ENCODE peak calls at places on chromosomes 2 and 18, in five cellular contexts. One of them, this sample, is unnamed.
A peak's percentile ranks its signal among the peaks of the same experiment; 100 is the strongest.

GRCh38 chr18:48832961-48833700 is 117.6 kb downstream of the SMAD7 start:
- DNase-seq in PC-3: peak; percentile 81
- DNase-seq in MM.1S: no peak
- DNase-seq in neural progenitor cell: peak; percentile 52
- DNase-seq in GM23248: peak; percentile 78
- DNase-seq in this sample: no peak

GRCh38 chr2:142557391-142557790 is 320.1 kb upstream of the KYNU start:
- DNase-seq in PC-3: no peak
- DNase-seq in neural progenitor cell: no peak
- DNase-seq in GM23248: no peak
- DNase-seq in MM.1S: no peak
- DNase-seq in this sample: no peak

GRCh38 chr2:121186261-121186660 is 98.7 kb downstream of the TFCP2L1 start:
- DNase-seq in MM.1S: no peak
- DNase-seq in PC-3: no peak
- DNase-seq in neural progenitor cell: no peak
- DNase-seq in GM23248: no peak
- DNase-seq in this sample: no peak

GRCh38 chr2:55804535-55804934 is 110.9 kb upstream of the PNPT1 start:
- DNase-seq in PC-3: no peak
- DNase-seq in neural progenitor cell: peak; percentile 29
- DNase-seq in MM.1S: no peak
- DNase-seq in GM23248: no peak
- DNase-seq in this sample: no peak

GRCh38 chr18:48548404-48548771 is 9.6 kb downstream of the CTIF start:
- DNase-seq in PC-3: no peak
- DNase-seq in GM23248: peak; percentile 90
- DNase-seq in neural progenitor cell: no peak
- DNase-seq in MM.1S: no peak
- DNase-seq in this sample: no peak

GRCh38 chr2:19251554-19251953 is 106.9 kb downstream of the OSR1 start:
- DNase-seq in neural progenitor cell: no peak
- DNase-seq in MM.1S: no peak
- DNase-seq in GM23248: no peak
- DNase-seq in PC-3: no peak
- DNase-seq in this sample: no peak

GRCh38 chr18:24362757-24363156 is 34.9 kb downstream of the OSBPL1A start:
- DNase-seq in MM.1S: no peak
- DNase-seq in neural progenitor cell: no peak
- DNase-seq in GM23248: no peak
- DNase-seq in PC-3: peak; percentile 67
- DNase-seq in this sample: no peak

GRCh38 chr18:63143246-63143847 is 176.2 kb downstream of the BCL2 start:
- DNase-seq in PC-3: no peak
- DNase-seq in neural progenitor cell: no peak
- DNase-seq in MM.1S: no peak
- DNase-seq in GM23248: no peak
- DNase-seq in this sample: no peak

GRCh38 chr18:21672868-21673267 is 31.7 kb downstream of the ABHD3 start:
- DNase-seq in PC-3: peak; percentile 87
- DNase-seq in neural progenitor cell: no peak
- DNase-seq in GM23248: peak; percentile 32
- DNase-seq in MM.1S: no peak
- DNase-seq in this sample: no peak

GRCh38 chr2:75986617-75987016 is 275.9 kb upstream of the GCFC2 start:
- DNase-seq in PC-3: no peak
- DNase-seq in neural progenitor cell: no peak
- DNase-seq in GM23248: no peak
- DNase-seq in MM.1S: no peak
- DNase-seq in this sample: no peak

GRCh38 chr2:188085421-188085820 is 206.3 kb upstream of the GULP1 start:
- DNase-seq in PC-3: no peak
- DNase-seq in neural progenitor cell: no peak
- DNase-seq in MM.1S: no peak
- DNase-seq in GM23248: no peak
- DNase-seq in this sample: no peak

DNA sequence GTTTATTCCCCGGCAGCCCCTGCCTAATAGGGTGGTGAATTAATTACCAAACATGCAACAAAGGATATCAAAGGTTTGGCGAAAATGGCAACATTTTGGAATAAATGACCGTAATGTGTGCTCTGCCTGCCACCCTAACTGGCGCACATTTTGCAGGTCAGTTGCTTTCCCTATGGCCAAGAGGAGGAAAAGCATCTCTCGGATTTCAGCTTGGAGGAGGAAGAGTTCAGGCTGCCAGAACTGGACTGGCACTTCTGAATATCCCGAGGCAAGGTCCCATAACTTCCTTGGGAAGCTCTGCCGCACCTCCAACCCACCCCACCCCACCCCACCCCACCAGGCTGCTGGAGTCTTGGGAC is 37.1 kb downstream of the SLC25A52 start:
- DNase-seq in PC-3: peak; percentile 2
- DNase-seq in GM23248: no peak
- DNase-seq in MM.1S: no peak
- DNase-seq in neural progenitor cell: no peak
- DNase-seq in this sample: no peak
- TF ChIP-seq EZH2 in PC-3: no peak
- TF ChIP-seq EZH2 in GM23248: no peak
- TF ChIP-seq EZH2 in MM.1S: no peak
- TF ChIP-seq EZH2 in neural progenitor cell: no peak
- TF ChIP-seq EZH2 in this sample: no peak

GRCh38 chr2:122758967-122759366 is 1003.5 kb downstream of the TSN start:
- DNase-seq in neural progenitor cell: no peak
- DNase-seq in GM23248: no peak
- DNase-seq in PC-3: no peak
- DNase-seq in MM.1S: peak; percentile 25
- DNase-seq in this sample: no peak

DNA sequence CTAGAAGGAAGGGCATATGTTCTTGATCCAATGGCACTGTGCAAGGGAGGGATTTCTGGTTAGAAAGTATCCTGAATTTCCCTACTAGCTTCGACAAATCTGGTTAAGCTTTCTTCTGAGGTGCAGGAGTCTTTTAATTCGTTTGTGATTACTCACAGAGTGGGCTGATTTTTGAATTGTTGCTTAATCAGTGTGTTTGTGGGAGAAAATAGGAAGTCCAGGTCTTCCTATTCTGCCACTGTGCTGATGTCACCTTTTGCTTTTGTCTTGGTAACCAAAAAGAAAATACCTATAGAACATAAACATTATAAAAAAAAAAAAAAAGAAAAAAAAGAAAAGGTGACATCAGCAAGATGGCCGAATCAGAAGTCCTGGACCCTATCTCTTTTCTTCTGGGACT is 1008.6 kb downstream of the TSN start:
- DNase-seq in MM.1S: no peak
- DNase-seq in PC-3: no peak
- DNase-seq in neural progenitor cell: no peak
- DNase-seq in GM23248: no peak
- DNase-seq in this sample: no peak
- TF ChIP-seq EZH2phosphoT487 in MM.1S: no peak
- TF ChIP-seq EZH2phosphoT487 in PC-3: no peak
- TF ChIP-seq EZH2phosphoT487 in neural progenitor cell: no peak
- TF ChIP-seq EZH2phosphoT487 in GM23248: no peak
- TF ChIP-seq EZH2phosphoT487 in this sample: no peak

DNA sequence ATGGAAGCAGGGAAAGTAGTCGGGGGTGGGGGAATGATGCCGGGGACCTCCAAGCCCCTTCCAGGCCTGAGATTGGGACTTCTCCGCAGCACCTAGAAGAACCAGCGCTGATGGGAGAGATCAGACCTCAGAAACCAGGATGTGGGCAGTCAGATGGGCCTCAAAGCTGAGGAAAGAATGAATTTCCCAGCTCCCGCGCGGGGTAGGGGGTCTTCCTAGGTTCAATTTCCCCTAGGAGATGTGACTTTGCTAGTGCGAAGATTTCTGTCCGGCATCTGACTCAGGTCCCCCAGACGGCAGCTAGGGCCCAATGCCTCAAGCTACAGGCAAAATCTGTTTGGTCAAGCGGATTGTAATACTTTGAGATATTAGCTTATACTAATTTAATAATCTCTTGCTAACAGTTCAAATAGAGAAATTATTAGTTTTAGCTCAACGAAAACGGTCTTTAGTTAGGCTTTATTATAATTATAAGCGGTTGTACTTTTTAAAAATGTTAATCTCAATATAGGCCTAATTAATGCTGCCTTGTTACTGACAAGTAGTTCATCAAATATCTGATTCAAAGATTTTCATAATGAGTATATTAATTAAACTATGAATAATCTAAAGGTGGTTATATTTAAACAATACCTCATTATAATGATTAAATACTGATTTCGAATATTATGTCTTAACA is 5.8 kb downstream of the DLX1 start:
- DNase-seq in GM23248: no peak
- DNase-seq in neural progenitor cell: peak; percentile 48
- DNase-seq in PC-3: no peak
- DNase-seq in MM.1S: no peak
- DNase-seq in this sample: peak; percentile 47
- TF ChIP-seq EZH2 in GM23248: no peak
- TF ChIP-seq EZH2 in neural progenitor cell: peak; percentile 46
- TF ChIP-seq EZH2 in PC-3: no peak
- TF ChIP-seq EZH2 in MM.1S: no peak
- TF ChIP-seq EZH2 in this sample: peak; percentile 93

DNA sequence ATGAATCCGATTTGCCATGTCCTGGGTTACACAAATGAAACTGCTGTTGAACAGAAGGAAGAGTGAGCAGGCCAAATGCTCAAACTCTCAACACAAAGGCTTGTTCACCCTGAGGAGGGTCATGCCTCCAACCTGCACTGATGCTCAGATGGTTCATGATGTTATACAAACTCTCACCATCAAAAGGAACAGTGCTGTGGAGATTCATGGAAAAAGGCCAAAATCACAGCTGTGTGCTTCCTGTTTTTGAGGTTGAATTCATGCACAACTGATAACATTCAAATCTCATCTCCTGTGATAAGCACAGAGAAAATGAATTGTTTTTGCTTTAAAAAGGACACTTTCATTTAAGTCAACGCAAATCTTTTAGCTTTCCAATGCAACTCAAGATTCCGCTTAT is 22.1 kb upstream of the TTN start:
- DNase-seq in MM.1S: no peak
- DNase-seq in neural progenitor cell: no peak
- DNase-seq in PC-3: no peak
- DNase-seq in GM23248: peak; percentile 10
- DNase-seq in this sample: no peak
- TF ChIP-seq EZH2phosphoT487 in MM.1S: no peak
- TF ChIP-seq EZH2phosphoT487 in neural progenitor cell: no peak
- TF ChIP-seq EZH2phosphoT487 in PC-3: no peak
- TF ChIP-seq EZH2phosphoT487 in GM23248: no peak
- TF ChIP-seq EZH2phosphoT487 in this sample: no peak

DNA sequence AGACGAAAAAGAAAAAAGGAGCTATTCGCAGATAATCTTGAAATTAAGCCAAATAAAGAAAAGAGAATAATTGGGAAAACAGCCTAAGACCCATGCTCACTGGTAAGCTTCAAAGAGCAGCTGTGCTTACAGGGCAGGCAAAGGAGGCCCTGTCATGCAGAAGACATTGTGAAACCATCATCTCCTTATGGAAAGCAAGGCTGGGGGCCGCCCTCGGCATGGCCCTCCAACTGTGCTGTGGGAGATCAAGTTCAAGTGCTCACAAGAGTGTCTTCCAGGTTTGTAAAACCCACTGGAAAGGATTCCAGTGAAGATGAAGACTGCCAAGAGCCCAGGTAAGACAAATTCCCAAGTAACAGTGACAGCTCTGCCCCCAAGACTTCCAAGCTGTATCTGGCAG is 32.2 kb downstream of the ACVR1 start:
- DNase-seq in neural progenitor cell: no peak
- DNase-seq in GM23248: no peak
- DNase-seq in MM.1S: no peak
- DNase-seq in PC-3: no peak
- DNase-seq in this sample: no peak
- TF ChIP-seq EZH2 in neural progenitor cell: no peak
- TF ChIP-seq EZH2 in GM23248: no peak
- TF ChIP-seq EZH2 in MM.1S: no peak
- TF ChIP-seq EZH2 in PC-3: no peak
- TF ChIP-seq EZH2 in this sample: no peak

GRCh38 chr2:141522702-141523101 is 608.1 kb downstream of the LRP1B start:
- DNase-seq in PC-3: no peak
- DNase-seq in neural progenitor cell: no peak
- DNase-seq in MM.1S: no peak
- DNase-seq in GM23248: no peak
- DNase-seq in this sample: no peak
- TF ChIP-seq EZH2phosphoT487 in PC-3: no peak
- TF ChIP-seq EZH2phosphoT487 in neural progenitor cell: no peak
- TF ChIP-seq EZH2phosphoT487 in MM.1S: no peak
- TF ChIP-seq EZH2phosphoT487 in GM23248: no peak
- TF ChIP-seq EZH2phosphoT487 in this sample: no peak

DNA sequence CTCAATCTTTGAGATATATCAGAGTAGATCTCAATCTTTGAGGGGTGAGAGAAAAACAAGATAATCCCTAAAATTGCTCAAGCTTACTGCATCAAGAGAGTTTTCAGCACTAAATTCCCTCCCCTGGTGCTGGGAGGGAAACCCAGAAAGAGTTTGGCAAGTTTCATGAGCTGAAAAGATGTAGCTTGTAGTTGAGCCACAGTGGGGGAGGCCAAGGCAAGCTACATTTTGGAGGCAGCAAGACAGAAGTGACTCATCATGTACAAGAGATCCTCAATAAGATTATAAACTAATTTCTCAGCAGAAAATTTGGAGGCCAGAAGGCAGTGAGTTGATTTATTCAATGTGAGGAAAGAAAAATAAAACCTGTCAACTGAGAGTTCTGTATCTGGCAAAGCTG is 308.2 kb downstream of the PIEZO2 start:
- DNase-seq in PC-3: no peak
- DNase-seq in GM23248: peak; percentile 16
- DNase-seq in MM.1S: no peak
- DNase-seq in neural progenitor cell: no peak
- DNase-seq in this sample: no peak
- TF ChIP-seq EZH2 in PC-3: no peak
- TF ChIP-seq EZH2 in GM23248: no peak
- TF ChIP-seq EZH2 in MM.1S: no peak
- TF ChIP-seq EZH2 in neural progenitor cell: no peak
- TF ChIP-seq EZH2 in this sample: no peak

DNA sequence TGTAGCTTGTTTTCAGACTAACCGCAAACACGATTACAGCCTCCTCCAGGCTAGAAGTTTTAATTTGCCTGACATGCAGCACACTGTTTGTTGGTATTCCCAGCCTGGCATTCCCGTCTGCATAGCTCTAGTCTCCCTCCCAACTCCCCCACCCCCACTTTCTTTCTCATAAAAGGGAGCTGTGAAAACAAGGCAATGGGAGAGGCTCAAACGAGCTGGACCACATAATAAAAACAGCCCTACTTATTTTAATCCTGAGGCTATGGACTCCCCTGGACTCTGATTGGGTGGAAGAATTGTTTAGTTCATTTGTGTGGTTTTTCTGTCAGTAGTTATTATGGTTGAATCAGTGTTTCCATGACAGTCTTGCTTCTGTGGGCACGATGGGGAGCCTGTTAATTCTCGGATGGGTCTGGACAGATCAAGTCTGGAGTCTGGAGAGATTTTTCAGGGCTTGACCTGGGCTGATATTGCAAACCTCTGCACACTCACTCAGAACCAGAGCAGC is 1.2 kb downstream of the STON1 start:
- DNase-seq in GM23248: peak; percentile 88
- DNase-seq in neural progenitor cell: peak; percentile 72
- DNase-seq in MM.1S: no peak
- DNase-seq in PC-3: peak; percentile 74
- DNase-seq in this sample: peak; percentile 73
- TF ChIP-seq EZH2phosphoT487 in GM23248: no peak
- TF ChIP-seq EZH2phosphoT487 in neural progenitor cell: no peak
- TF ChIP-seq EZH2phosphoT487 in MM.1S: no peak
- TF ChIP-seq EZH2phosphoT487 in PC-3: no peak
- TF ChIP-seq EZH2phosphoT487 in this sample: no peak

GRCh38 chr2:176140130-176140519 is 10.6 kb downstream of the HOXD8 start:
- DNase-seq in GM23248: peak; percentile 73
- DNase-seq in PC-3: no peak
- DNase-seq in MM.1S: no peak
- DNase-seq in neural progenitor cell: no peak
- DNase-seq in this sample: no peak
- TF ChIP-seq EZH2 in GM23248: no peak
- TF ChIP-seq EZH2 in PC-3: no peak
- TF ChIP-seq EZH2 in MM.1S: no peak
- TF ChIP-seq EZH2 in neural progenitor cell: no peak
- TF ChIP-seq EZH2 in this sample: peak; percentile 73

This sample was measured in GM23338.